ENCODE peak calls at places on chromosomes 16 and 17, in eight cellular contexts. One of them, this sample, is unnamed.

GRCh38 chr16:73356401-73357079 is 308.6 kb upstream of the ZFHX3 start:
- DNase-seq in left cardiac atrium: no peak
- DNase-seq in kidney tubule cell: no peak
- DNase-seq in EL: no peak
- DNase-seq in HEK293T: no peak
- DNase-seq in heart right ventricle: no peak
- DNase-seq in AML-193: no peak
- DNase-seq in ACHN: no peak
- DNase-seq in this sample: no peak

GRCh38 chr17:3030096-3030495 is 33.3 kb downstream of the OR1D5 start:
- DNase-seq in heart right ventricle: peak
- DNase-seq in HEK293T: no peak
- DNase-seq in ACHN: no peak
- DNase-seq in left cardiac atrium: peak
- DNase-seq in AML-193: no peak
- DNase-seq in EL: peak
- DNase-seq in kidney tubule cell: no peak
- DNase-seq in this sample: no peak

GRCh38 chr16:83245061-83245460 is 562.7 kb upstream of the HSBP1 start:
- DNase-seq in heart right ventricle: no peak
- DNase-seq in kidney tubule cell: no peak
- DNase-seq in AML-193: no peak
- DNase-seq in EL: peak
- DNase-seq in ACHN: no peak
- DNase-seq in HEK293T: no peak
- DNase-seq in left cardiac atrium: no peak
- DNase-seq in this sample: no peak

GRCh38 chr16:6484931-6485330 is 847.7 kb upstream of the RBFOX1 start:
- DNase-seq in kidney tubule cell: peak
- DNase-seq in HEK293T: no peak
- DNase-seq in heart right ventricle: no peak
- DNase-seq in ACHN: no peak
- DNase-seq in left cardiac atrium: no peak
- DNase-seq in AML-193: no peak
- DNase-seq in EL: no peak
- DNase-seq in this sample: no peak

GRCh38 chr16:74607967-74608356 is 1.0 kb upstream of the GLG1 start:
- DNase-seq in HEK293T: peak
- DNase-seq in ACHN: no peak
- DNase-seq in AML-193: no peak
- DNase-seq in EL: peak
- DNase-seq in heart right ventricle: no peak
- DNase-seq in left cardiac atrium: no peak
- DNase-seq in kidney tubule cell: no peak
- DNase-seq in this sample: no peak

GRCh38 chr17:60598001-60598736 is 1.8 kb upstream of the PPM1D start:
- DNase-seq in heart right ventricle: no peak
- DNase-seq in HEK293T: no peak
- DNase-seq in left cardiac atrium: no peak
- DNase-seq in kidney tubule cell: no peak
- DNase-seq in AML-193: peak
- DNase-seq in EL: no peak
- DNase-seq in ACHN: no peak
- DNase-seq in this sample: no peak

GRCh38 chr17:58577696-58578095 is 63.3 kb upstream of the MTMR4 start:
- DNase-seq in kidney tubule cell: peak
- DNase-seq in HEK293T: peak
- DNase-seq in left cardiac atrium: peak
- DNase-seq in ACHN: peak
- DNase-seq in heart right ventricle: peak
- DNase-seq in AML-193: peak
- DNase-seq in EL: peak
- DNase-seq in this sample: peak

GRCh38 chr16:80564394-80564793 is 23.6 kb downstream of the DYNLRB2 start:
- DNase-seq in HEK293T: no peak
- DNase-seq in left cardiac atrium: no peak
- DNase-seq in kidney tubule cell: no peak
- DNase-seq in ACHN: no peak
- DNase-seq in heart right ventricle: no peak
- DNase-seq in AML-193: no peak
- DNase-seq in EL: no peak
- DNase-seq in this sample: no peak

GRCh38 chr17:57853695-57854094 is 3.9 kb upstream of the MRPS23 start:
- DNase-seq in ACHN: no peak
- DNase-seq in EL: no peak
- DNase-seq in HEK293T: no peak
- DNase-seq in left cardiac atrium: peak
- DNase-seq in heart right ventricle: no peak
- DNase-seq in AML-193: no peak
- DNase-seq in kidney tubule cell: no peak
- DNase-seq in this sample: no peak

GRCh38 chr17:28472871-28473497 is 460 bp upstream of the SLC13A2 start:
- DNase-seq in ACHN: no peak
- DNase-seq in left cardiac atrium: no peak
- DNase-seq in EL: no peak
- DNase-seq in AML-193: no peak
- DNase-seq in kidney tubule cell: no peak
- DNase-seq in HEK293T: no peak
- DNase-seq in heart right ventricle: no peak
- DNase-seq in this sample: no peak

GRCh38 chr16:80683646-80684045 is 120.8 kb downstream of the CDYL2 start:
- DNase-seq in ACHN: no peak
- DNase-seq in EL: no peak
- DNase-seq in AML-193: no peak
- DNase-seq in heart right ventricle: no peak
- DNase-seq in kidney tubule cell: no peak
- DNase-seq in HEK293T: no peak
- DNase-seq in left cardiac atrium: no peak
- DNase-seq in this sample: no peak

GRCh38 chr16:8572919-8573724 is 17.2 kb downstream of the TMEM114 start:
- DNase-seq in AML-193: peak
- DNase-seq in kidney tubule cell: peak
- DNase-seq in left cardiac atrium: no peak
- DNase-seq in heart right ventricle: no peak
- DNase-seq in HEK293T: peak
- DNase-seq in EL: peak
- DNase-seq in ACHN: peak
- DNase-seq in this sample: no peak

GRCh38 chr16:82641336-82641984 is 14.7 kb downstream of the CDH13 start:
- DNase-seq in EL: peak
- DNase-seq in kidney tubule cell: peak
- DNase-seq in left cardiac atrium: no peak
- DNase-seq in HEK293T: no peak
- DNase-seq in heart right ventricle: no peak
- DNase-seq in ACHN: peak
- DNase-seq in AML-193: no peak
- DNase-seq in this sample: no peak

GRCh38 chr17:49555495-49556018 is 20.1 kb upstream of the NXPH3 start:
- DNase-seq in kidney tubule cell: peak
- DNase-seq in HEK293T: peak
- DNase-seq in ACHN: no peak
- DNase-seq in AML-193: no peak
- DNase-seq in EL: no peak
- DNase-seq in left cardiac atrium: no peak
- DNase-seq in heart right ventricle: no peak
- DNase-seq in this sample: no peak

GRCh38 chr17:39376434-39376833 is 25.0 kb downstream of the FBXL20 start:
- DNase-seq in HEK293T: no peak
- DNase-seq in AML-193: peak
- DNase-seq in ACHN: no peak
- DNase-seq in EL: no peak
- DNase-seq in left cardiac atrium: no peak
- DNase-seq in heart right ventricle: no peak
- DNase-seq in kidney tubule cell: no peak
- DNase-seq in this sample: no peak

GRCh38 chr17:2929881-2930533 is 133.4 kb downstream of the OR1D5 start:
- DNase-seq in EL: peak
- DNase-seq in AML-193: no peak
- DNase-seq in kidney tubule cell: peak
- DNase-seq in left cardiac atrium: peak
- DNase-seq in heart right ventricle: peak
- DNase-seq in HEK293T: peak
- DNase-seq in ACHN: peak
- DNase-seq in this sample: no peak

GRCh38 chr17:35486920-35487727 is 38.6 kb upstream of the SLFN13 start:
- DNase-seq in HEK293T: no peak
- DNase-seq in left cardiac atrium: peak
- DNase-seq in AML-193: peak
- DNase-seq in kidney tubule cell: peak
- DNase-seq in ACHN: peak
- DNase-seq in EL: peak
- DNase-seq in heart right ventricle: peak
- DNase-seq in this sample: peak

GRCh38 chr16:49856741-49857330 is 924 bp upstream of the ZNF423 start:
- DNase-seq in EL: peak
- DNase-seq in AML-193: no peak
- DNase-seq in left cardiac atrium: peak
- DNase-seq in heart right ventricle: peak
- DNase-seq in HEK293T: peak
- DNase-seq in kidney tubule cell: peak
- DNase-seq in ACHN: peak
- DNase-seq in this sample: peak

GRCh38 chr17:4691686-4692085 is 12.3 kb downstream of the PELP1 start:
- DNase-seq in EL: no peak
- DNase-seq in HEK293T: no peak
- DNase-seq in left cardiac atrium: no peak
- DNase-seq in heart right ventricle: no peak
- DNase-seq in ACHN: no peak
- DNase-seq in AML-193: no peak
- DNase-seq in kidney tubule cell: no peak
- DNase-seq in this sample: no peak

GRCh38 chr16:85090873-85091521 is 21.3 kb downstream of the CIBAR2 start:
- DNase-seq in ACHN: no peak
- DNase-seq in EL: no peak
- DNase-seq in kidney tubule cell: no peak
- DNase-seq in left cardiac atrium: no peak
- DNase-seq in heart right ventricle: no peak
- DNase-seq in HEK293T: no peak
- DNase-seq in AML-193: no peak
- DNase-seq in this sample: no peak

GRCh38 chr16:82293671-82294070 is 123.6 kb upstream of the MPHOSPH6 start:
- DNase-seq in EL: no peak
- DNase-seq in kidney tubule cell: no peak
- DNase-seq in ACHN: no peak
- DNase-seq in left cardiac atrium: no peak
- DNase-seq in heart right ventricle: no peak
- DNase-seq in HEK293T: no peak
- DNase-seq in AML-193: no peak
- DNase-seq in this sample: no peak

GRCh38 chr17:33992113-33992512 is 263.0 kb upstream of the CCL2 start:
- DNase-seq in ACHN: no peak
- DNase-seq in EL: no peak
- DNase-seq in HEK293T: no peak
- DNase-seq in kidney tubule cell: no peak
- DNase-seq in heart right ventricle: no peak
- DNase-seq in left cardiac atrium: no peak
- DNase-seq in AML-193: no peak
- DNase-seq in this sample: no peak

GRCh38 chr17:6592193-6592592 is 35.8 kb upstream of the PITPNM3 start:
- DNase-seq in left cardiac atrium: no peak
- DNase-seq in kidney tubule cell: peak
- DNase-seq in EL: no peak
- DNase-seq in AML-193: no peak
- DNase-seq in heart right ventricle: no peak
- DNase-seq in HEK293T: no peak
- DNase-seq in ACHN: peak
- DNase-seq in this sample: no peak

GRCh38 chr17:332558-333322 is 19.9 kb downstream of the RPH3AL start:
- DNase-seq in AML-193: no peak
- DNase-seq in EL: no peak
- DNase-seq in left cardiac atrium: peak
- DNase-seq in kidney tubule cell: peak
- DNase-seq in heart right ventricle: no peak
- DNase-seq in HEK293T: no peak
- DNase-seq in ACHN: no peak
- DNase-seq in this sample: peak

GRCh38 chr17:55717898-55718735 is 4.5 kb downstream of the TMEM100 start:
- DNase-seq in AML-193: peak
- DNase-seq in ACHN: peak
- DNase-seq in HEK293T: peak
- DNase-seq in heart right ventricle: peak
- DNase-seq in EL: peak
- DNase-seq in left cardiac atrium: peak
- DNase-seq in kidney tubule cell: peak
- DNase-seq in this sample: peak

GRCh38 chr16:84483882-84484565 is 20.4 kb downstream of the MEAK7 start:
- DNase-seq in AML-193: no peak
- DNase-seq in ACHN: no peak
- DNase-seq in left cardiac atrium: no peak
- DNase-seq in heart right ventricle: no peak
- DNase-seq in HEK293T: no peak
- DNase-seq in kidney tubule cell: no peak
- DNase-seq in EL: no peak
- DNase-seq in this sample: no peak

GRCh38 chr17:70378005-70378404 is 208.7 kb downstream of the KCNJ2 start:
- DNase-seq in HEK293T: no peak
- DNase-seq in left cardiac atrium: no peak
- DNase-seq in heart right ventricle: no peak
- DNase-seq in kidney tubule cell: no peak
- DNase-seq in AML-193: no peak
- DNase-seq in EL: no peak
- DNase-seq in ACHN: no peak
- DNase-seq in this sample: no peak

GRCh38 chr16:74580828-74581227 is 26.1 kb downstream of the GLG1 start:
- DNase-seq in ACHN: no peak
- DNase-seq in kidney tubule cell: no peak
- DNase-seq in HEK293T: no peak
- DNase-seq in left cardiac atrium: no peak
- DNase-seq in AML-193: no peak
- DNase-seq in EL: no peak
- DNase-seq in heart right ventricle: no peak
- DNase-seq in this sample: no peak

GRCh38 chr16:86929149-86929871 is 351.0 kb downstream of the FOXL1 start:
- DNase-seq in AML-193: no peak
- DNase-seq in ACHN: no peak
- DNase-seq in kidney tubule cell: no peak
- DNase-seq in EL: no peak
- DNase-seq in left cardiac atrium: peak
- DNase-seq in heart right ventricle: peak
- DNase-seq in HEK293T: no peak
- DNase-seq in this sample: no peak

This sample was measured in ovary.